ENCODE peak calls at places on chromosomes 3 and 15, in five cellular contexts. One of them, this sample, is unnamed.

GRCh38 chr15:85276508-85276907 is 103.9 kb upstream of the AKAP13 start:
- DNase-seq in GM12878: no peak
- DNase-seq in H1: no peak
- DNase-seq in HepG2: no peak
- DNase-seq in K562: no peak
- DNase-seq in this sample: no peak

GRCh38 chr3:150547045-150547753 is 612 bp downstream of the EIF2A start:
- DNase-seq in GM12878: no peak
- DNase-seq in H1: no peak
- DNase-seq in HepG2: no peak
- DNase-seq in K562: no peak
- DNase-seq in this sample: no peak

GRCh38 chr3:125593991-125594574 is 1.2 kb downstream of the OSBPL11 start:
- DNase-seq in GM12878: no peak
- DNase-seq in H1: no peak
- DNase-seq in HepG2: no peak
- DNase-seq in K562: no peak
- DNase-seq in this sample: no peak

GRCh38 chr15:26298666-26299065 is 435.5 kb upstream of the ATP10A start:
- DNase-seq in GM12878: no peak
- DNase-seq in H1: no peak
- DNase-seq in HepG2: no peak
- DNase-seq in K562: no peak
- DNase-seq in this sample: no peak

GRCh38 chr3:40179016-40179415 is 130.5 kb upstream of the EIF1B start:
- DNase-seq in GM12878: no peak
- DNase-seq in H1: no peak
- DNase-seq in HepG2: peak
- DNase-seq in K562: peak
- DNase-seq in this sample: peak

GRCh38 chr3:77038928-77039605 is 832 bp upstream of the ROBO2 start:
- DNase-seq in GM12878: no peak
- DNase-seq in H1: no peak
- DNase-seq in HepG2: no peak
- DNase-seq in K562: no peak
- DNase-seq in this sample: no peak

GRCh38 chr15:66165856-66166255 is 87.7 kb downstream of the MEGF11 start:
- DNase-seq in GM12878: no peak
- DNase-seq in H1: no peak
- DNase-seq in HepG2: no peak
- DNase-seq in K562: no peak
- DNase-seq in this sample: no peak

GRCh38 chr15:36605626-36606263 is 26.3 kb downstream of the CDIN1 start:
- DNase-seq in GM12878: no peak
- DNase-seq in H1: no peak
- DNase-seq in HepG2: no peak
- DNase-seq in K562: no peak
- DNase-seq in this sample: no peak

GRCh38 chr3:160577551-160578195 is 12.3 kb upstream of the KPNA4 start:
- DNase-seq in GM12878: no peak
- DNase-seq in H1: no peak
- DNase-seq in HepG2: peak
- DNase-seq in K562: no peak
- DNase-seq in this sample: peak

DNA sequence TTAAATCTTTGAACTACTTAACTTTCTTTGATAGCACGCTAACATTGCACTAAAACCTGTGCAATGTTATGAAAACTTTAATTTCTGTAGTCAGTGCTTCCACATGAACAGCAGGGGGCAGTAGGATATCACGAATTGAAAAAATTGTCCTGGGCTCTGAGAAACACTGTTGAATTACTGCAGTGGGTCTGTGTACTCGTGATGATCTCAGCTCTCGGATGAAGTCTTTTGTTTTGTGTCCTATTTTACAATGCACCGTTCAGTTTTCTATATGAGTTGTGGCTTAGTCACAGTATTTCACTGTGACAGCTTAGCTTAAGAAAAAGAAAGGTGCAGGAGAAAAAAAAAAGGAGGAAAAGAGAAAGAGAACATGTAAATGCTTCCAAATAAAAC is 141.3 kb upstream of the CCDC54 start:
- DNase-seq in GM12878: peak
- DNase-seq in H1: no peak
- DNase-seq in HepG2: peak
- DNase-seq in K562: peak
- DNase-seq in this sample: peak
- TF ChIP-seq SP1 in GM12878: no peak
- TF ChIP-seq SP1 in H1: no peak
- TF ChIP-seq SP1 in HepG2: no peak
- TF ChIP-seq SP1 in K562: no peak
- TF ChIP-seq SP1 in this sample: no peak

DNA sequence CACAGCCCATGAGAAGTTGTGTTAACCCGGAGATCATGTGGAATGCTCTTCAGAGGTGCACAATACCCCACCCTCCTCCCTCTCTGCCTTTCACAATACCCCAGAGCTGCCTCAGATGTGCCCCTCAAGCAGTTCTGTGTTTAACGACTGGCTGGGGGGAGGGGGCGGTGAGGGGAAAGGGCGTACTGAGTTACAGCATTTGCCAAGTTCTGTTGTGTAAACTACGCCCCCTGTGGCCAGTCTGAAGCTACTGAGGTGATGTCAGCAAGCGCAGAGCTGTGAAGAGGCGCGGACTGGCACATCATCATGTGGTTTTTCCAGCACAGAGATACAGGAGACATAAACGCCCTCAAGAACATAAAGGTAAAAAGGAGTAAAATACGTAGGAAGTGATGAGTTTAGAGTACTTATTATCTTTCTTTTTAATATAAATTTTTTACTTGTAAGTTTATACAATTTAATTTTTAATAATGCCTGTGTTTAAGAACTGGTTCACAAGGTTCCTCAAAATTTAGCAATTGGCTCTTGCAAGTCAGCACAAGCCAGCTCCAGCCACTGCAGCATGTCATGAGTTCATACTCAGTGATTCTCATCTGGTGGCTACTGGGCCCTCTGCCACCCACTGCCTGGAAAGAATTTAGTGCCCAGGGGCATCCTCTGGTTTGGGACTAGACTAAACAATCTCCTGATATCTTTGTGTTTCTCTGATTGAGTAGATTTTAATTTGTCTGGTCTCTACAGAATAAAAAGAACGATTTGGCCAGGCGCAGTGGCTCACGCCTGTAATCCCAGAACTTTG is 1.7 kb downstream of the EPB42 start:
- DNase-seq in GM12878: no peak
- DNase-seq in H1: no peak
- DNase-seq in HepG2: no peak
- DNase-seq in K562: peak
- DNase-seq in this sample: no peak
- TF ChIP-seq ZNF274 in GM12878: no peak
- TF ChIP-seq ZNF274 in H1: no peak
- TF ChIP-seq ZNF274 in HepG2: no peak
- TF ChIP-seq ZNF274 in K562: no peak
- TF ChIP-seq ZNF274 in this sample: no peak

GRCh38 chr3:105518201-105518600 is 151.5 kb downstream of the ALCAM start:
- DNase-seq in GM12878: no peak
- DNase-seq in H1: no peak
- DNase-seq in HepG2: no peak
- DNase-seq in K562: no peak
- DNase-seq in this sample: no peak

GRCh38 chr3:105513042-105513441 is 146.3 kb downstream of the ALCAM start:
- DNase-seq in GM12878: no peak
- DNase-seq in H1: no peak
- DNase-seq in HepG2: no peak
- DNase-seq in K562: no peak
- DNase-seq in this sample: no peak

GRCh38 chr3:105516972-105517371 is 150.3 kb downstream of the ALCAM start:
- DNase-seq in GM12878: no peak
- DNase-seq in H1: no peak
- DNase-seq in HepG2: no peak
- DNase-seq in K562: no peak
- DNase-seq in this sample: no peak

GRCh38 chr3:105511031-105511430 is 144.3 kb downstream of the ALCAM start:
- DNase-seq in GM12878: no peak
- DNase-seq in H1: no peak
- DNase-seq in HepG2: no peak
- DNase-seq in K562: no peak
- DNase-seq in this sample: no peak

DNA sequence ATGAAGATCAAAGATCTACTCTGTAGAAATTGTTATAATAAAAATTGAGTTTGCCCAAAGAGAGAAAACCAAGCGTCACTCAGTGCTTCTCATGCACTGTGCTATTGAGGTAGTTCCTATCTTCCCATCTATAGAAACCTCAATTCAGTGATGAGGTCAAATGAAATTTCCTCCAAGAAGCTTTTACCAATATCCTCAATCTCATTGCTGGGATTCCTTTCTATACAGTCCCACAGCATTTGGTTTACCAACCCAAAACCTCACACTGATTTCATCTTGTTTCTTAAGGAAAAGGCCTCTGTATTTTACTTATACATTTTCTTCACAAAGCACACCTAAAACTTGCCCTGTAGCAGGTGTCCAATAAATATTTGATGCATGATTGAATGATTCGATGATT is 147.2 kb downstream of the ALCAM start:
- DNase-seq in GM12878: no peak
- DNase-seq in H1: no peak
- DNase-seq in HepG2: no peak
- DNase-seq in K562: no peak
- DNase-seq in this sample: no peak
- TF ChIP-seq SP1 in GM12878: no peak
- TF ChIP-seq SP1 in H1: no peak
- TF ChIP-seq SP1 in HepG2: no peak
- TF ChIP-seq SP1 in K562: no peak
- TF ChIP-seq SP1 in this sample: no peak

GRCh38 chr15:80745888-80746287 is 33.3 kb upstream of the CEMIP start:
- DNase-seq in GM12878: no peak
- DNase-seq in H1: no peak
- DNase-seq in HepG2: no peak
- DNase-seq in K562: no peak
- DNase-seq in this sample: no peak

GRCh38 chr15:80747317-80748053 is 31.7 kb upstream of the CEMIP start:
- DNase-seq in GM12878: no peak
- DNase-seq in H1: no peak
- DNase-seq in HepG2: no peak
- DNase-seq in K562: no peak
- DNase-seq in this sample: no peak

GRCh38 chr15:80750591-80750990 is 28.6 kb upstream of the CEMIP start:
- DNase-seq in GM12878: no peak
- DNase-seq in H1: no peak
- DNase-seq in HepG2: no peak
- DNase-seq in K562: no peak
- DNase-seq in this sample: no peak

GRCh38 chr15:80752204-80752603 is 27.0 kb upstream of the CEMIP start:
- DNase-seq in GM12878: no peak
- DNase-seq in H1: no peak
- DNase-seq in HepG2: no peak
- DNase-seq in K562: no peak
- DNase-seq in this sample: no peak

GRCh38 chr15:80749589-80749988 is 29.6 kb upstream of the CEMIP start:
- DNase-seq in GM12878: no peak
- DNase-seq in H1: no peak
- DNase-seq in HepG2: no peak
- DNase-seq in K562: no peak
- DNase-seq in this sample: no peak
- TF ChIP-seq ZNF274 in GM12878: no peak
- TF ChIP-seq ZNF274 in H1: no peak
- TF ChIP-seq ZNF274 in HepG2: no peak
- TF ChIP-seq ZNF274 in K562: no peak
- TF ChIP-seq ZNF274 in this sample: no peak

GRCh38 chr3:148866261-148866660 is 1.2 kb downstream of the CPA3 start:
- DNase-seq in GM12878: no peak
- DNase-seq in H1: peak
- DNase-seq in HepG2: no peak
- DNase-seq in K562: no peak
- DNase-seq in this sample: no peak
- TF ChIP-seq SP1 in GM12878: no peak
- TF ChIP-seq SP1 in H1: no peak
- TF ChIP-seq SP1 in HepG2: no peak
- TF ChIP-seq SP1 in K562: no peak
- TF ChIP-seq SP1 in this sample: no peak

GRCh38 chr15:60001642-60002527 is 2.2 kb upstream of the FOXB1 start:
- DNase-seq in GM12878: no peak
- DNase-seq in H1: no peak
- DNase-seq in HepG2: no peak
- DNase-seq in K562: no peak
- DNase-seq in this sample: no peak
- TF ChIP-seq ZNF274 in GM12878: no peak
- TF ChIP-seq ZNF274 in H1: no peak
- TF ChIP-seq ZNF274 in HepG2: no peak
- TF ChIP-seq ZNF274 in K562: no peak
- TF ChIP-seq ZNF274 in this sample: no peak

DNA sequence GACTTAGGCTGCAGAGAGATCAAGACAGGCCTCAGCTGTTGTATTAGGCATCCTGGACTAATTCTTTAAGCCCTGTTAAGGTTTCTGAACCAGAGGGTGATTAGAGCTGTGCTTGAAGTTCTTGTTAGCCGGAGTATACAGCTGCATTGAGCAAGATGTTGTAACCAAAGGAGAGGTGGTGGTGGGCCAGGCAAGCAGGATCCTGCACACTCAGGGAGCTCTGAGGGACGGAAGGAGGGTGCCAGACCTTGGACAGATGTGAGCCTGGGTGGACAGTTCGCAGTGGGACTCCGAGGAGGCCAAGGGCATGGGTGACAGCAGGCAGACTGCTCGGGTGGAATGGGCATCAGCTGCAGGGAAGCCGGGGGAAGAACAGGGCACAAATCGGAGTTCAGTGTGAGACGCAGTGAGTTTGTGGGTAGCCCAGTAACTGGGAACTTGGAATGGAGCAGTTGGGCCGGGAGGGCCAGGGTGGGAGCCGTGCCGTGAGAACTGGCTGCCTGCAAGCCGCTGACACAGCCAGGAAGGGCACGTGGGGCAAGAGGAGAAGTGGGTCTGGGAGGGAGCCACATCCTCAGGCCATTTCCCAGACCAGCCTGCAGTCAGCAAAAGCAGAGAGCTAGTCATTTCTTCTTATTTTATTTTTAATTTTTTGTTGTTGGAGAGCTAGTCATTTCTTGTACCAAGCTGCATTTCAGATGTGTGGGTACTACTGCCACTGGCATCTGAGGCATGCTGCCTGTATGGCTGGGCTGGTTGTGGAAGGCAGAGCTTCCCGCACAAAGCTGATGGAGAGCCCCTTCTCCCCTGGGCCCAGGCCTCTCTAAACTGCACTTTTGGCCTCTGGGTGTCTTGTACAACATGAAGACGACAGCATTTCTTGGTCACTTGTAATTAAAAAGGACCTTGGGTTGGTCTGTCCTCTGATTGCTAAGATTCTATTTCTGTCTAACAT is 61.0 kb downstream of the PGPEP1L start:
- DNase-seq in GM12878: no peak
- DNase-seq in H1: no peak
- DNase-seq in HepG2: no peak
- DNase-seq in K562: no peak
- DNase-seq in this sample: no peak
- TF ChIP-seq SP1 in GM12878: no peak
- TF ChIP-seq SP1 in H1: no peak
- TF ChIP-seq SP1 in HepG2: no peak
- TF ChIP-seq SP1 in K562: no peak
- TF ChIP-seq SP1 in this sample: no peak

This sample was measured in HCT116.